ENCODE peak calls at places on chromosomes 2 and 18, in four cellular contexts. E is NCI-H1694, B is left cardiac atrium, R is RWPE1. F is an unnamed sample.

GRCh38 chr2:11553661-11554429 is 20.0 kb downstream of the GREB1 start:
- DNase-seq in E (no peak), B (no peak), R (no peak), F (no peak)

GRCh38 chr18:60543646-60544045 is 171.1 kb upstream of the MC4R start:
- DNase-seq in E (no peak), B (no peak), R (no peak), F (no peak)

GRCh38 chr18:49725809-49726514 is 87.4 kb downstream of the ACAA2 start:
- DNase-seq in E (no peak), B (peak; percentile 72), R (no peak), F (no peak)

GRCh38 chr18:500230-500555 is 308 bp downstream of the COLEC12 start:
- DNase-seq in E (no peak), B (no peak), R (no peak), F (no peak)

GRCh38 chr18:4831791-4832375 is 365.2 kb downstream of the AKAIN1 start:
- DNase-seq in E (no peak), B (no peak), R (no peak), F (no peak)

GRCh38 chr18:50286391-50287027 is 983 bp downstream of the CXXC1 start:
- DNase-seq in E (no peak), B (peak; percentile 48), R (peak; percentile 26), F (no peak)

GRCh38 chr18:46917808-46918600 is 602 bp downstream of the KATNAL2 start:
- DNase-seq in E (no peak), B (peak; percentile 36), R (no peak), F (no peak)

GRCh38 chr18:75422341-75422910 is 5.1 kb downstream of the SMIM21 start:
- DNase-seq in E (no peak), B (no peak), R (no peak), F (no peak)

GRCh38 chr2:180604077-180604476 is 376.3 kb upstream of the UBE2E3 start:
- DNase-seq in E (no peak), B (no peak), R (no peak), F (no peak)

GRCh38 chr2:188726561-188727247 is 247.5 kb upstream of the COL3A1 start:
- DNase-seq in E (no peak), B (no peak), R (no peak), F (no peak)

GRCh38 chr2:177143444-177143843 is 69.2 kb upstream of the HNRNPA3 start:
- DNase-seq in E (peak; percentile 24), B (no peak), R (peak; percentile 37), F (no peak)

GRCh38 chr2:100235098-100235497 is 87.2 kb downstream of the LONRF2 start:
- DNase-seq in E (no peak), B (no peak), R (no peak), F (no peak)

GRCh38 chr2:1318366-1319009 is 94.8 kb upstream of the TPO start:
- DNase-seq in E (no peak), B (no peak), R (no peak), F (no peak)

GRCh38 chr2:86622409-86622877 is 1.2 kb downstream of the RNF103 start:
- DNase-seq in E (peak; percentile 15), B (peak; percentile 40), R (peak; percentile 14), F (peak; percentile 2)

GRCh38 chr2:108323619-108324018 is 34.9 kb downstream of the SULT1C2 start:
- DNase-seq in E (no peak), B (no peak), R (peak; percentile 18), F (no peak)

GRCh38 chr2:114661926-114662670 is 219.7 kb downstream of the DPP10 start:
- DNase-seq in E (peak; percentile 3), B (peak; percentile 38), R (no peak), F (no peak)

F was measured in T follicular helper cell.